ENCODE peak calls at places on chromosomes 5 and 9, in seven cellular contexts. U is CD8-positive, alpha-beta T cell; A is lung; H is SJSA1; N is psoas muscle; Q is MM.1S; P is uterus. W is an unnamed sample.

GRCh38 chr9:16032799-16033198 is 480.0 kb downstream of the CCDC171 start:
- DNase-seq in N (no peak), Q (no peak), P (no peak), A (no peak), U (no peak), H (peak; percentile 34), W (no peak)

GRCh38 chr5:43110606-43111170 is 10.0 kb upstream of the ZNF131 start:
- DNase-seq in H (no peak), U (peak; percentile 45), N (no peak), Q (peak; percentile 19), A (no peak), P (no peak), W (no peak)

GRCh38 chr9:114307323-114308250 is 15.3 kb upstream of the ORM1 start:
- DNase-seq in U (no peak), Q (no peak), H (no peak), N (no peak), A (no peak), P (peak; percentile 11), W (no peak)

GRCh38 chr9:24841993-24842392 is 296.3 kb upstream of the IZUMO3 start:
- DNase-seq in U (no peak), P (no peak), H (no peak), N (no peak), A (no peak), Q (peak; percentile 74), W (no peak)

GRCh38 chr9:33506626-33507370 is 17.3 kb upstream of the ANKRD18B start:
- DNase-seq in H (peak; percentile 76), N (no peak), Q (no peak), P (no peak), A (peak; percentile 33), U (no peak), W (no peak)

GRCh38 chr5:32482193-32482592 is 37.7 kb upstream of the ZFR start:
- DNase-seq in Q (no peak), H (no peak), U (no peak), A (no peak), N (no peak), P (no peak), W (no peak)

GRCh38 chr9:117407436-117408022 is 7.3 kb downstream of the ASTN2 start:
- DNase-seq in P (no peak), N (no peak), H (no peak), U (no peak), A (no peak), Q (no peak), W (no peak)

GRCh38 chr9:101376117-101376866 is 8.5 kb downstream of the BAAT start:
- DNase-seq in Q (no peak), A (no peak), N (no peak), H (no peak), U (no peak), P (peak; percentile 71), W (no peak)

GRCh38 chr9:131105952-131106351 is 9.6 kb downstream of the AIF1L start:
- DNase-seq in N (no peak), A (no peak), U (no peak), H (no peak), Q (no peak), P (no peak), W (no peak)

GRCh38 chr5:139275536-139276297 is 17.8 kb upstream of the MATR3 start:
- DNase-seq in H (no peak), A (no peak), N (no peak), P (no peak), Q (peak; percentile 53), U (no peak), W (no peak)

GRCh38 chr5:94977437-94977836 is 307.5 kb downstream of the MCTP1 start:
- DNase-seq in Q (no peak), N (no peak), A (no peak), U (no peak), H (no peak), P (no peak), W (no peak)

GRCh38 chr9:127923771-127924170 is 6.8 kb downstream of the PIP5KL1 start:
- DNase-seq in N (no peak), Q (no peak), U (no peak), H (peak; percentile 64), A (no peak), P (no peak), W (no peak)

GRCh38 chr5:154355141-154355611 is 90.6 kb upstream of the SAP30L start:
- DNase-seq in H (peak; percentile 14), Q (no peak), P (no peak), N (peak; percentile 69), U (no peak), A (no peak), W (peak; percentile 42)

GRCh38 chr9:93659044-93659836 is 82.9 kb downstream of the PHF2 start:
- DNase-seq in Q (no peak), N (peak; percentile 32), A (no peak), P (no peak), U (no peak), H (no peak), W (peak; percentile 4)

GRCh38 chr9:126775926-126776325 is 28.9 kb upstream of the ZBTB43 start:
- DNase-seq in P (no peak), U (no peak), H (no peak), A (no peak), N (no peak), Q (no peak), W (no peak)

GRCh38 chr9:70257991-70258691 is 637 bp upstream of the SMC5 start:
- DNase-seq in H (no peak), N (no peak), A (peak; percentile 70), U (peak; percentile 32), Q (no peak), P (peak; percentile 38), W (peak; percentile 20)

GRCh38 chr9:122546196-122546595 is 6.7 kb upstream of the OR1N2 start:
- DNase-seq in H (no peak), P (no peak), N (no peak), U (no peak), Q (no peak), A (no peak), W (no peak)

DNA sequence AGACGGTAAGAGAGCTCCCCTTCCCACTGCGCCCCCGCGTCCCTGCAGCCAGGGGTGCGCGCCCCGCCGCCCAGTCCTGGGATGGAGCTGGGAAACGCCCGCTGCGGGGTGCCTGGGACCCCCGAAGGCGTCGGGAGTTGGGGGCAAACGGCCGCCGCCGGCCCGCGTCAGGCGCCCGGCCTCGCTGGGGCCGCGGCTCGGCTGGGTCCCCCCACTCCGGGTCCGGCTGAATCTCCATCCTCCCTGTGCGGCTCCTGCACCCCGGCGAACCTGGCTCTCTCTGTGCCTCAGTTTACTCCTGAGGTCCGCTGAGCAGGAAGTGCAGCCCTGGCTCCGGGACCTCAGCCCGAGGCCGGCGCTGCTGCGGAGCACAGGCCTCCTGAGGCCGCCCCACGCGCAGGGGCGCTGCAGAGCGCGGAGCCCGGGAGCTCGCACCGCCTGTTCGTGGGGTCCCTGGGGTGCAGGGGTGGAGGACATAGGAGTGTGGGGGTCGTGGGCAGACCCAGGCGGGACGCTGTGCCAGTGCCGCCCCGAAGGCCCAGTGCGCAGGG is 13.9 kb upstream of the TMEM250 start:
- DNase-seq in A (no peak), U (no peak), H (no peak), N (no peak), Q (no peak), P (no peak), W (no peak)
- H3K27me3 ChIP-seq in A (no peaks in the 10 kb centered on the region), U (peaks cover 4% of the 10 kb centered on the region), H (peaks cover 58% of the 10 kb centered on the region), N (peaks cover 83% of the 10 kb centered on the region), Q (peaks cover 87% of the 10 kb centered on the region), P (peaks cover 9% of the 10 kb centered on the region), W (peaks cover 65% of the 10 kb centered on the region)

GRCh38 chr5:159331099-159331973 is 1.0 kb upstream of the IL12B start:
- DNase-seq in Q (peak; percentile 68), U (peak; percentile 64), A (peak; percentile 61), P (peak; percentile 26), N (peak; percentile 70), H (no peak), W (peak; percentile 56)

GRCh38 chr5:159324097-159324760 is 6.1 kb downstream of the IL12B start:
- DNase-seq in N (no peak), A (no peak), H (no peak), P (no peak), Q (no peak), U (no peak), W (no peak)

GRCh38 chr5:159324986-159325385 is 5.3 kb downstream of the IL12B start:
- DNase-seq in H (no peak), Q (no peak), N (no peak), P (no peak), A (no peak), U (no peak), W (no peak)

GRCh38 chr5:159332800-159333563 is 2.7 kb upstream of the IL12B start:
- DNase-seq in P (no peak), N (no peak), Q (no peak), A (no peak), H (no peak), U (no peak), W (no peak)

GRCh38 chr5:159330131-159330530 is at the start of gene IL12B:
- DNase-seq in A (no peak), H (no peak), Q (no peak), U (no peak), P (no peak), N (no peak), W (no peak)
- H3K27me3 ChIP-seq in A (no peaks in the 10 kb centered on the region), H (no peaks in the 10 kb centered on the region), Q (no peaks in the 10 kb centered on the region), U (no peaks in the 10 kb centered on the region), P (no peaks in the 10 kb centered on the region), N (peaks cover 46% of the 10 kb centered on the region), W (peaks cover 33% of the 10 kb centered on the region)

GRCh38 chr5:77644443-77645157 is 6.1 kb upstream of the OTP start:
- DNase-seq in A (no peak), Q (no peak), H (peak; percentile 2), U (no peak), N (no peak), P (no peak), W (no peak)

GRCh38 chr5:77642915-77643653 is 4.6 kb upstream of the OTP start:
- DNase-seq in H (no peak), Q (no peak), N (no peak), U (no peak), P (no peak), A (no peak), W (no peak)

GRCh38 chr5:77643654-77644404 is 5.3 kb upstream of the OTP start:
- DNase-seq in U (no peak), P (no peak), A (no peak), N (no peak), H (no peak), Q (no peak), W (no peak)

GRCh38 chr5:77645158-77645994 is 6.9 kb upstream of the OTP start:
- DNase-seq in U (no peak), A (no peak), P (no peak), N (no peak), Q (peak; percentile 54), H (peak; percentile 38), W (peak; percentile 47)

GRCh38 chr5:77645995-77646639 is 7.6 kb upstream of the OTP start:
- DNase-seq in H (no peak), U (no peak), N (no peak), A (no peak), Q (no peak), P (no peak), W (no peak)
- H3K27me3 ChIP-seq in H (peaks cover 31% of the 10 kb centered on the region), U (peaks cover 42% of the 10 kb centered on the region), N (peaks cover 66% of the 10 kb centered on the region), A (no peaks in the 10 kb centered on the region), Q (peaks cover 31% of the 10 kb centered on the region), P (peaks cover 13% of the 10 kb centered on the region), W (peaks cover 96% of the 10 kb centered on the region)

DNA sequence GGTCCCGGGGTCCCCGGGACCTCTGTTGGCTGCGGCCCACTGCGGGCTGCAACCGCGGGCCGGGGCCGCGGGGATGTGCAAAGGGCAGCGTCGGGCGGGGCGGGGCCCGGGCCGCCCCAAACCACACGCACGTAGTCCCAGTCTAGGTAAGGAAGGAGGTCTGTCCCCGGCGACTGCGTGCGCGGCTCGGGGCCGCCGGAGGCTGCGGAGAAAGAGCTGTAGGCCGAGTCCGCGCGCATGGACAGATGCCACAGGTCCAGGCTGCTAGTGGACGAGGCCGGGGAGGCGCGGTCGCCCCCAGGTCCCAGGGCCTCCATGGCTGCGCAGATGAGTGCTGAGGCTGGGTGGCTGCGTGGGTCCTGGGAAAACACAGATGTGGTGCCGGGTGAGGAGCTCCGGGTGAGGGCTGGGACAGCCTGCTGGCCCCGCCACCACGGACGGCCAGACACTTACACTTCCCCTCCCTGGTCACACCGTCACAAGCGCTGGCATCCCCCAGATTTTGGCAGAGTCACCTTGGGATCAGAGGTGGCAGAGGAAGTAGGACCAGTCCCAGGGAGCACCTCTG is 4.5 kb downstream of the SHROOM1 start:
- DNase-seq in A (no peak), P (no peak), U (no peak), H (no peak), Q (no peak), N (no peak), W (no peak)
- H3K27me3 ChIP-seq in A (no peaks in the 10 kb centered on the region), P (no peaks in the 10 kb centered on the region), U (peaks cover 26% of the 10 kb centered on the region), H (no peaks in the 10 kb centered on the region), Q (no peaks in the 10 kb centered on the region), N (peaks cover 48% of the 10 kb centered on the region), W (no peaks in the 10 kb centered on the region)

W was measured in heart right ventricle.